ENCODE peak calls at places on chromosomes 13 and 19, in ten cellular contexts. One of them, this sample, is unnamed.

GRCh38 chr19:45901432-45901903 is 945 bp downstream of the MYPOP start:
- DNase-seq in HL-60: peak
- DNase-seq in kidney epithelial cell: no peak
- DNase-seq in prostate gland: no peak
- DNase-seq in progenitor cell of endocrine pancreas: no peak
- DNase-seq in WTC11: peak
- DNase-seq in BJ: no peak
- DNase-seq in HCT116: no peak
- DNase-seq in endodermal cell: peak
- DNase-seq in brain microvascular endothelial cell: no peak
- DNase-seq in this sample: no peak

GRCh38 chr13:74761794-74762193 is 627.6 kb upstream of the KLF12 start:
- DNase-seq in endodermal cell: no peak
- DNase-seq in HL-60: no peak
- DNase-seq in progenitor cell of endocrine pancreas: no peak
- DNase-seq in HCT116: no peak
- DNase-seq in brain microvascular endothelial cell: peak
- DNase-seq in kidney epithelial cell: no peak
- DNase-seq in prostate gland: no peak
- DNase-seq in WTC11: no peak
- DNase-seq in BJ: no peak
- DNase-seq in this sample: no peak

GRCh38 chr19:35044317-35045117 is 3.0 kb downstream of the HPN start:
- DNase-seq in HCT116: no peak
- DNase-seq in HL-60: peak
- DNase-seq in prostate gland: peak
- DNase-seq in BJ: no peak
- DNase-seq in endodermal cell: peak
- DNase-seq in kidney epithelial cell: no peak
- DNase-seq in brain microvascular endothelial cell: no peak
- DNase-seq in WTC11: peak
- DNase-seq in progenitor cell of endocrine pancreas: peak
- DNase-seq in this sample: peak

GRCh38 chr19:45667620-45668341 is at the start of gene GIPR:
- DNase-seq in prostate gland: no peak
- DNase-seq in WTC11: peak
- DNase-seq in BJ: no peak
- DNase-seq in HCT116: peak
- DNase-seq in progenitor cell of endocrine pancreas: peak
- DNase-seq in brain microvascular endothelial cell: peak
- DNase-seq in endodermal cell: peak
- DNase-seq in kidney epithelial cell: no peak
- DNase-seq in HL-60: peak
- DNase-seq in this sample: peak

GRCh38 chr13:45299194-45299593 is 41.8 kb downstream of the TPT1 start:
- DNase-seq in BJ: no peak
- DNase-seq in WTC11: no peak
- DNase-seq in prostate gland: no peak
- DNase-seq in endodermal cell: no peak
- DNase-seq in kidney epithelial cell: no peak
- DNase-seq in brain microvascular endothelial cell: no peak
- DNase-seq in progenitor cell of endocrine pancreas: no peak
- DNase-seq in HCT116: no peak
- DNase-seq in HL-60: no peak
- DNase-seq in this sample: no peak

GRCh38 chr19:40776966-40777794 is 867 bp upstream of the RAB4B start:
- DNase-seq in kidney epithelial cell: peak
- DNase-seq in HCT116: peak
- DNase-seq in brain microvascular endothelial cell: peak
- DNase-seq in endodermal cell: peak
- DNase-seq in HL-60: peak
- DNase-seq in progenitor cell of endocrine pancreas: peak
- DNase-seq in WTC11: peak
- DNase-seq in prostate gland: peak
- DNase-seq in BJ: peak
- DNase-seq in this sample: peak

GRCh38 chr13:79211377-79211776 is 194.7 kb downstream of the RBM26 start:
- DNase-seq in prostate gland: no peak
- DNase-seq in WTC11: no peak
- DNase-seq in brain microvascular endothelial cell: no peak
- DNase-seq in endodermal cell: no peak
- DNase-seq in HL-60: no peak
- DNase-seq in progenitor cell of endocrine pancreas: no peak
- DNase-seq in kidney epithelial cell: no peak
- DNase-seq in HCT116: no peak
- DNase-seq in BJ: no peak
- DNase-seq in this sample: no peak

GRCh38 chr19:58328999-58329398 is 2.2 kb downstream of the ZSCAN22 start:
- DNase-seq in progenitor cell of endocrine pancreas: peak
- DNase-seq in endodermal cell: peak
- DNase-seq in kidney epithelial cell: no peak
- DNase-seq in BJ: no peak
- DNase-seq in WTC11: peak
- DNase-seq in brain microvascular endothelial cell: no peak
- DNase-seq in HL-60: peak
- DNase-seq in prostate gland: no peak
- DNase-seq in HCT116: no peak
- DNase-seq in this sample: peak

GRCh38 chr13:32381539-32381938 is 46.4 kb downstream of the N4BP2L1 start:
- DNase-seq in kidney epithelial cell: peak
- DNase-seq in WTC11: no peak
- DNase-seq in brain microvascular endothelial cell: peak
- DNase-seq in HL-60: no peak
- DNase-seq in endodermal cell: peak
- DNase-seq in prostate gland: no peak
- DNase-seq in progenitor cell of endocrine pancreas: no peak
- DNase-seq in BJ: no peak
- DNase-seq in HCT116: peak
- DNase-seq in this sample: no peak

GRCh38 chr13:40626977-40627376 is 39.5 kb downstream of the FOXO1 start:
- DNase-seq in HCT116: no peak
- DNase-seq in WTC11: no peak
- DNase-seq in kidney epithelial cell: no peak
- DNase-seq in endodermal cell: no peak
- DNase-seq in brain microvascular endothelial cell: no peak
- DNase-seq in HL-60: no peak
- DNase-seq in BJ: no peak
- DNase-seq in progenitor cell of endocrine pancreas: no peak
- DNase-seq in prostate gland: no peak
- DNase-seq in this sample: no peak

GRCh38 chr19:35168261-35168660 is 13.7 kb downstream of the FXYD5 start:
- DNase-seq in HCT116: no peak
- DNase-seq in HL-60: no peak
- DNase-seq in endodermal cell: peak
- DNase-seq in brain microvascular endothelial cell: no peak
- DNase-seq in BJ: no peak
- DNase-seq in progenitor cell of endocrine pancreas: no peak
- DNase-seq in kidney epithelial cell: no peak
- DNase-seq in prostate gland: no peak
- DNase-seq in WTC11: no peak
- DNase-seq in this sample: no peak

GRCh38 chr13:98802999-98803666 is 50.7 kb upstream of the SLC15A1 start:
- DNase-seq in brain microvascular endothelial cell: no peak
- DNase-seq in HL-60: no peak
- DNase-seq in progenitor cell of endocrine pancreas: no peak
- DNase-seq in kidney epithelial cell: no peak
- DNase-seq in endodermal cell: no peak
- DNase-seq in prostate gland: no peak
- DNase-seq in HCT116: no peak
- DNase-seq in BJ: no peak
- DNase-seq in WTC11: no peak
- DNase-seq in this sample: no peak

GRCh38 chr13:60379837-60380236 is 17.2 kb upstream of the TDRD3 start:
- DNase-seq in progenitor cell of endocrine pancreas: no peak
- DNase-seq in kidney epithelial cell: no peak
- DNase-seq in BJ: no peak
- DNase-seq in HL-60: no peak
- DNase-seq in endodermal cell: no peak
- DNase-seq in WTC11: no peak
- DNase-seq in prostate gland: no peak
- DNase-seq in HCT116: no peak
- DNase-seq in brain microvascular endothelial cell: no peak
- DNase-seq in this sample: no peak
- TF ChIP-seq CTCF in progenitor cell of endocrine pancreas: peak
- TF ChIP-seq CTCF in kidney epithelial cell: peak
- TF ChIP-seq CTCF in BJ: peak
- TF ChIP-seq CTCF in HL-60: no peak
- TF ChIP-seq CTCF in endodermal cell: peak
- TF ChIP-seq CTCF in WTC11: peak
- TF ChIP-seq CTCF in prostate gland: no peak
- TF ChIP-seq CTCF in HCT116: peak
- TF ChIP-seq CTCF in brain microvascular endothelial cell: peak
- TF ChIP-seq CTCF in this sample: peak

DNA sequence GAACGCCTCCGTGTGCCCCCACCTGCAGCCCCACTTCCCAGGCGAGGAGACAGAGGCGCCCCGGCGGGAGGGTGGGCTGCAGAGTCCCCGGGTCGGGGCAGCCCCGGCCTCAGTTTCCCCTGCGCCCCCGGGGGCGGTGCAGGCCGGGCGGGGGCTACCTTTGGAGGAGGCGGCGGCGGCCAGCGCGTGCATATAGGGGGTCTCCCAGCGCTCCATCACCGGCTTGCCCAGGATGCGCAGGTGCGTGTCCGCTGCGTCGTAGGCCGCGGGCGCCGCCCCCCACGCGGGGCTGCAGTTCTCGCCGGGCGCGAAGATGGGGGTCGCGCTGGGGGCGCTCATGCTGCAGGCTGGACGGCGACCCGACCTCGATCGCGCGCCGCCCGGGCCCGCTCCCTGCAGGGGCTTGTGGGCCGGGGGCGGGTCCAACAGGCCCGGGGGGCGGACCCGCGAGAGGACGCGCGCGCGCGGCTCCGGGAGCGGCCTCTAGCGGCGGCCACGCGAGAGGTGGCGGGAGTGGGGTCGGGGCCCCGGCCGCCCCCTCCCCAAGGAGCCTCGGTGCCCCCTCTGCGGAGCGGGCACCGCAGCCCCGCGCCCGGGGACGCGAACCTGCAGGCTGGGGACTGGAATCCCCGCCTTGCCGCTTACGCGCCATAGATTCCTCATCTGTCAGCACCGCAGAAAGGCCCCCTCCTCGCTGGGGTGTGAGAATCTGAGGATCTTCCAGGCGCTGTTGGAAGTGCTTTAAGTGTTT is at the start of gene GAMT:
- DNase-seq in kidney epithelial cell: no peak
- DNase-seq in brain microvascular endothelial cell: no peak
- DNase-seq in progenitor cell of endocrine pancreas: peak
- DNase-seq in WTC11: peak
- DNase-seq in BJ: no peak
- DNase-seq in prostate gland: no peak
- DNase-seq in HCT116: no peak
- DNase-seq in endodermal cell: peak
- DNase-seq in HL-60: no peak
- DNase-seq in this sample: peak
- TF ChIP-seq CTCF in kidney epithelial cell: peak
- TF ChIP-seq CTCF in brain microvascular endothelial cell: peak
- TF ChIP-seq CTCF in progenitor cell of endocrine pancreas: peak
- TF ChIP-seq CTCF in WTC11: no peak
- TF ChIP-seq CTCF in BJ: peak
- TF ChIP-seq CTCF in prostate gland: peak
- TF ChIP-seq CTCF in HCT116: no peak
- TF ChIP-seq CTCF in endodermal cell: peak
- TF ChIP-seq CTCF in HL-60: no peak
- TF ChIP-seq CTCF in this sample: peak

DNA sequence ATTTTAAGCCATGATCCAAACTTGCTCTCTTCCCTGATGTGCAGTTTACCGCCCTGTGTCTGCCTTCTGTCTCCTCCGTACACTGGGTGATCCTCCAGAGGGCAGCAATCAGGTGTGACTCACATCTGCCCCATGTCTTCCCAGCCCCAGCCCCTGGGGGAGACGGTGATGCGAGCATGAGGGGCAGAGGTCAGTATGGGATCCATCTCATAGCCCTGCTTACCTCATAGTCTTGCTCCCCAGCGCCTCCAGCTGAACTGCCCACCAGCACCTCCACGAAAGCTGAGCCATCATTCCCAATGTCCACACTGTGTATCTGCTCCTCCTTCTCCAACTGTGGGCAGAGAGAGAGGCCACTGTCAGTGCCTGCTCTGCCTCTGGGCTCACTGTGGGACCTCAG is 14.6 kb downstream of the XRCC1 start:
- DNase-seq in endodermal cell: peak
- DNase-seq in brain microvascular endothelial cell: peak
- DNase-seq in HCT116: no peak
- DNase-seq in progenitor cell of endocrine pancreas: no peak
- DNase-seq in HL-60: no peak
- DNase-seq in prostate gland: no peak
- DNase-seq in BJ: no peak
- DNase-seq in WTC11: peak
- DNase-seq in kidney epithelial cell: no peak
- DNase-seq in this sample: no peak
- TF ChIP-seq CTCF in endodermal cell: peak
- TF ChIP-seq CTCF in brain microvascular endothelial cell: peak
- TF ChIP-seq CTCF in HCT116: peak
- TF ChIP-seq CTCF in progenitor cell of endocrine pancreas: no peak
- TF ChIP-seq CTCF in HL-60: peak
- TF ChIP-seq CTCF in prostate gland: no peak
- TF ChIP-seq CTCF in BJ: no peak
- TF ChIP-seq CTCF in WTC11: no peak
- TF ChIP-seq CTCF in kidney epithelial cell: peak
- TF ChIP-seq CTCF in this sample: no peak

GRCh38 chr19:28532765-28533341 is 680.1 kb downstream of the UQCRFS1 start:
- DNase-seq in prostate gland: no peak
- DNase-seq in progenitor cell of endocrine pancreas: no peak
- DNase-seq in kidney epithelial cell: no peak
- DNase-seq in WTC11: no peak
- DNase-seq in HCT116: no peak
- DNase-seq in HL-60: no peak
- DNase-seq in BJ: no peak
- DNase-seq in brain microvascular endothelial cell: no peak
- DNase-seq in endodermal cell: no peak
- DNase-seq in this sample: no peak

GRCh38 chr19:28531979-28532378 is 681.0 kb downstream of the UQCRFS1 start:
- DNase-seq in brain microvascular endothelial cell: no peak
- DNase-seq in endodermal cell: no peak
- DNase-seq in prostate gland: no peak
- DNase-seq in WTC11: no peak
- DNase-seq in BJ: no peak
- DNase-seq in HCT116: no peak
- DNase-seq in progenitor cell of endocrine pancreas: no peak
- DNase-seq in kidney epithelial cell: no peak
- DNase-seq in HL-60: no peak
- DNase-seq in this sample: no peak

GRCh38 chr19:28535352-28535775 is 677.6 kb downstream of the UQCRFS1 start:
- DNase-seq in WTC11: no peak
- DNase-seq in HL-60: no peak
- DNase-seq in BJ: no peak
- DNase-seq in progenitor cell of endocrine pancreas: no peak
- DNase-seq in endodermal cell: no peak
- DNase-seq in HCT116: no peak
- DNase-seq in kidney epithelial cell: no peak
- DNase-seq in prostate gland: no peak
- DNase-seq in brain microvascular endothelial cell: no peak
- DNase-seq in this sample: no peak

GRCh38 chr19:28537079-28537478 is 675.9 kb downstream of the UQCRFS1 start:
- DNase-seq in WTC11: no peak
- DNase-seq in endodermal cell: no peak
- DNase-seq in prostate gland: no peak
- DNase-seq in brain microvascular endothelial cell: no peak
- DNase-seq in BJ: no peak
- DNase-seq in HCT116: no peak
- DNase-seq in progenitor cell of endocrine pancreas: no peak
- DNase-seq in kidney epithelial cell: no peak
- DNase-seq in HL-60: no peak
- DNase-seq in this sample: no peak

GRCh38 chr19:28534740-28535351 is 678.1 kb downstream of the UQCRFS1 start:
- DNase-seq in WTC11: no peak
- DNase-seq in HCT116: no peak
- DNase-seq in endodermal cell: no peak
- DNase-seq in brain microvascular endothelial cell: no peak
- DNase-seq in prostate gland: no peak
- DNase-seq in kidney epithelial cell: no peak
- DNase-seq in progenitor cell of endocrine pancreas: no peak
- DNase-seq in HL-60: no peak
- DNase-seq in BJ: no peak
- DNase-seq in this sample: no peak
- TF ChIP-seq CTCF in WTC11: no peak
- TF ChIP-seq CTCF in HCT116: no peak
- TF ChIP-seq CTCF in endodermal cell: no peak
- TF ChIP-seq CTCF in brain microvascular endothelial cell: no peak
- TF ChIP-seq CTCF in prostate gland: no peak
- TF ChIP-seq CTCF in kidney epithelial cell: no peak
- TF ChIP-seq CTCF in progenitor cell of endocrine pancreas: no peak
- TF ChIP-seq CTCF in HL-60: no peak
- TF ChIP-seq CTCF in BJ: no peak
- TF ChIP-seq CTCF in this sample: no peak